ENCODE peak calls at places on chromosomes 2 and 18, in six cellular contexts. H is IMR-90, J is mesenchymal stem cell, Y is neuronal stem cell, Q is mesendoderm, N is H1. T is an unnamed sample.

GRCh38 chr2:190469770-190470169 is 61.6 kb downstream of the MFSD6 start:
- DNase-seq in J (peak; percentile 79), H (peak; percentile 55), Q (peak; percentile 20), Y (no peak), N (no peak), T (no peak)

GRCh38 chr2:37616674-37616999 is 54.8 kb downstream of the CDC42EP3 start:
- DNase-seq in Q (peak; percentile 31), H (peak; percentile 92), J (peak; percentile 58), Y (no peak), N (no peak), T (no peak)

GRCh38 chr18:69755041-69755440 is 192.6 kb downstream of the CD226 start:
- DNase-seq in H (no peak), J (no peak), Y (no peak), Q (no peak), N (no peak), T (no peak)

GRCh38 chr2:202251494-202251893 is 13.1 kb upstream of the SUMO1 start:
- DNase-seq in Y (no peak), Q (no peak), J (no peak), H (peak; percentile 31), N (no peak), T (no peak)

GRCh38 chr2:209476367-209477191 is 52.7 kb downstream of the MAP2 start:
- DNase-seq in Q (no peak), H (peak; percentile 29), N (no peak), J (peak; percentile 34), Y (no peak), T (no peak)

GRCh38 chr2:208440716-208441115 is 34.1 kb downstream of the PTH2R start:
- DNase-seq in H (no peak), N (no peak), Y (peak; percentile 6), J (no peak), Q (no peak), T (no peak)

GRCh38 chr18:37507239-37507638 is 58.4 kb downstream of the CELF4 start:
- DNase-seq in Q (no peak), Y (no peak), H (no peak), N (no peak), J (no peak), T (no peak)

GRCh38 chr2:237291138-237291792 is 122.7 kb downstream of the COL6A3 start:
- DNase-seq in Q (peak; percentile 45), Y (no peak), H (peak; percentile 98), N (no peak), J (peak; percentile 99), T (no peak)

GRCh38 chr2:16931441-16931840 is 265.8 kb upstream of the CYRIA start:
- DNase-seq in J (no peak), Q (peak; percentile 50), N (no peak), H (no peak), Y (no peak), T (no peak)

GRCh38 chr2:229080172-229080571 is 190.9 kb downstream of the PID1 start:
- DNase-seq in J (no peak), Y (no peak), H (no peak), N (no peak), Q (no peak), T (no peak)

GRCh38 chr2:114231921-114232320 is 210.5 kb upstream of the DPP10 start:
- DNase-seq in Y (no peak), Q (no peak), N (no peak), H (no peak), J (no peak), T (no peak)

GRCh38 chr18:31658670-31659573 is 25.5 kb downstream of the B4GALT6 start:
- DNase-seq in N (no peak), J (peak; percentile 67), Q (no peak), H (no peak), Y (no peak), T (no peak)

GRCh38 chr2:74577448-74577847 is 22.9 kb downstream of the DOK1 start:
- DNase-seq in H (peak; percentile 64), Q (no peak), N (no peak), J (no peak), Y (no peak), T (no peak)

GRCh38 chr2:84486436-84487115 is 27.5 kb upstream of the SUCLG1 start:
- DNase-seq in J (no peak), N (no peak), H (peak; percentile 42), Y (no peak), Q (no peak), T (no peak)

GRCh38 chr2:206084468-206084869 is 1.5 kb downstream of the INO80D start:
- DNase-seq in Y (peak; percentile 61), N (no peak), Q (peak; percentile 95), H (peak; percentile 82), J (peak; percentile 89), T (peak; percentile 88)

GRCh38 chr2:124162256-124162655 is 137.2 kb downstream of the CNTNAP5 start:
- DNase-seq in Y (no peak), H (no peak), Q (no peak), J (no peak), N (no peak), T (no peak)

GRCh38 chr2:181790716-181791649 is 100.5 kb upstream of the ITPRID2 start:
- DNase-seq in Y (no peak), Q (peak; percentile 69), N (no peak), J (peak; percentile 95), H (peak; percentile 99), T (no peak)

GRCh38 chr2:99818842-99819241 is 323.5 kb downstream of the AFF3 start:
- DNase-seq in J (no peak), N (no peak), H (peak; percentile 47), Q (no peak), Y (no peak), T (no peak)

GRCh38 chr2:206477296-206477695 is 34.0 kb downstream of the ADAM23 start:
- DNase-seq in N (no peak), J (peak; percentile 51), Y (no peak), H (peak; percentile 58), Q (no peak), T (no peak)

DNA sequence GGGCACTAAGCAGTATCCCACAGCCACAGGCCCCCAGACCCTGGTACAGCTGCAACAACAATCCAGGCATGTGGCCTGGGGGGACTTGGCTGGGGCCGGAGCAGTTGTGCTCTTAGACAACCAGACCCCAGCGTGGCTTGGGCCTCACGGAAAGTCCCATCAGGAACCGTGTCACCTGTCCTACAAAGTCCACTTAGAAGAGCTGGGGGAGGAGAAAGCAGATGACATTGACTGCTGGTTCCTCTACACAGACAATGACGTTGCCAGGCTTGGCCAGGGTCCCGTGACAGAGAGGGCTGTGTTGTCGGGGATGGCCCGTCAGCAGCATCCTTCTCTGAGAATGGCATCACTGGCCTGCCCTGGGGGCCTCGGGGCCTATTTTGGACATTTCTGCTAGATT is 124.5 kb downstream of the SEPTIN10 start:
- DNase-seq in H (no peak), J (no peak), Y (no peak), N (no peak), Q (no peak), T (no peak)
- H2BK15ac ChIP-seq in H (peak overlapping the region; percentile 52), J (no peak overlapping the region), Y (no peak overlapping the region), N (no peak overlapping the region), Q (no peak overlapping the region), T (no peak overlapping the region)

GRCh38 chr2:160608525-160609085 is 115.0 kb upstream of the RBMS1 start:
- DNase-seq in H (no peak), J (no peak), N (no peak), Q (no peak), Y (no peak), T (no peak)
- H2BK15ac ChIP-seq in H (no peak overlapping the region), J (no peak overlapping the region), N (no peak overlapping the region), Q (no peak overlapping the region), Y (no peak overlapping the region), T (no peak overlapping the region)

DNA sequence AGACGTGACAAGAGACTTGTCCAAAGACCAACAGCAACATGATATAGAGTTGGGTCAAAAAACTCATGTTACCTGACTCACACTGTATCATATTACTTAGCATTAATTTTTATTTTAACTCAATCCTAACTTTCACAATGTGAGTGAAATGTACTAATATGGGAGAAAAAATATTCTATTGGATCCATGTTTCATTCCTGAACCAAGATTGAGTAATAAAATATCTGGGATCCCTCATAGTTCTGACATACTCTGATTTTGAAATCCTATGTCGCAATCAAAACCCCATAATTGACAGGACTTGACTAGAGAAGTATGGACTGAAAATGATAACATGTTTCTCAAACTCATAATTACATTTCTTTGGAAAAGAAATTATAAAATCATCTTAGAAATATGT is 190.4 kb downstream of the RIT2 start:
- DNase-seq in Q (no peak), H (no peak), Y (no peak), N (no peak), J (no peak), T (no peak)
- H2BK15ac ChIP-seq in Q (no peak overlapping the region), H (no peak overlapping the region), Y (no peak overlapping the region), N (no peak overlapping the region), J (no peak overlapping the region), T (no peak overlapping the region)

DNA sequence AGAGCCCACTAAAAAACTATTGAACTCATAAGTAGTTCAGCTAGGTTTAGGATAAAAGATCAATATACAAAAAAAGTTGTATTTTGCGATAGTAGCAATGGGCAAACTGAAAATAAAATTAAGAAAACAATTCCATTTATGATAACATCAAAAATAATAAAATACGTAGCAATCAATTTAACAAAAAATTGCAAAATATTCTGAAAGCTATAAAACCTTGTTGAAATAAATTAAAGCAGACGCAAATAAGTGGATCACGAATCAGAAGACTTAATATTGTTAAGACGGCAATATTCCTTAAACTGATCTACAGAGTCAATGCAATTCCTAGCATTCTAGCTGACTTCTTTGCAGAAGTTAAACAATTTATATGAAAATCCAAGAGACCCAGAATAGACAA is 24.5 kb downstream of the ABCB11 start:
- DNase-seq in J (no peak), Q (no peak), H (no peak), Y (no peak), N (no peak), T (no peak)
- H2BK15ac ChIP-seq in J (no peak overlapping the region), Q (no peak overlapping the region), H (no peak overlapping the region), Y (no peak overlapping the region), N (no peak overlapping the region), T (no peak overlapping the region)

DNA sequence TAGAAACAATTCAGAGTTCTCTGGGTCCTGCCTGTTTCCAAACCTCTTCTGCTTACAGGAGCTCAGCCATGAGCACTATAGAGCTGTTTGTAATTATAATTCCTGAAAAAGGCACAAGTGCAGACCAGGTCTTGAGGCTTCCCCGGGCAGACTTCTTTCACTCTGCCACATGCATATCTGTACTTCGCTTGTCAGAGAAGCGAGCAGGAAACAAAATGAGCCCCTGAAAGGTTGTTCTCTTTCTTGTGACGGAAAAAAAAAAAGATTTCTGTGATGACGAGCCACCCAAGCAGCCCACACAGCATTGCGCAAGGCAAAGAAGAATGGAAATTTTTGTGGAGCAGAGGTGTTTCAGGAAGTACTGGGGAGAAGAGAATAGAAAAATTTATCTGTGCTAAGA is 53.9 kb upstream of the LINC00305 start:
- DNase-seq in H (no peak), N (no peak), Y (no peak), J (no peak), Q (no peak), T (no peak)
- H2BK15ac ChIP-seq in H (no peak overlapping the region), N (no peak overlapping the region), Y (no peak overlapping the region), J (no peak overlapping the region), Q (no peak overlapping the region), T (no peak overlapping the region)